ENCODE peak calls at places on chromosome 4, in five cellular contexts. One of them, this sample, is unnamed.

GRCh38 chr4:113607147-113607720 is 154.3 kb downstream of the CAMK2D start:
- DNase-seq in trophoblast cell: no peak
- DNase-seq in H9: no peak
- DNase-seq in mesenchymal stem cell: no peak
- DNase-seq in H1: no peak
- DNase-seq in this sample: no peak

GRCh38 chr4:74623041-74623440 is 171.3 kb downstream of the BTC start:
- DNase-seq in trophoblast cell: peak; percentile 73
- DNase-seq in H9: no peak
- DNase-seq in mesenchymal stem cell: peak; percentile 70
- DNase-seq in H1: no peak
- DNase-seq in this sample: peak; percentile 8

GRCh38 chr4:120066182-120066524 is 495 bp downstream of the MAD2L1 start:
- DNase-seq in trophoblast cell: no peak
- DNase-seq in H9: no peak
- DNase-seq in mesenchymal stem cell: no peak
- DNase-seq in H1: no peak
- DNase-seq in this sample: no peak

GRCh38 chr4:80112236-80112635 is 39.2 kb upstream of the ANTXR2 start:
- DNase-seq in trophoblast cell: peak; percentile 39
- DNase-seq in H9: no peak
- DNase-seq in mesenchymal stem cell: no peak
- DNase-seq in H1: no peak
- DNase-seq in this sample: no peak

GRCh38 chr4:93407493-93408275 is 420.9 kb upstream of the ATOH1 start:
- DNase-seq in trophoblast cell: no peak
- DNase-seq in H9: no peak
- DNase-seq in mesenchymal stem cell: no peak
- DNase-seq in H1: no peak
- DNase-seq in this sample: no peak

GRCh38 chr4:14650127-14650526 is 352.2 kb upstream of the CPEB2 start:
- DNase-seq in trophoblast cell: no peak
- DNase-seq in H9: no peak
- DNase-seq in mesenchymal stem cell: peak; percentile 1
- DNase-seq in H1: no peak
- DNase-seq in this sample: no peak

GRCh38 chr4:7984286-7984925 is 44.7 kb upstream of the AFAP1 start:
- DNase-seq in trophoblast cell: no peak
- DNase-seq in H9: no peak
- DNase-seq in mesenchymal stem cell: no peak
- DNase-seq in H1: no peak
- DNase-seq in this sample: no peak

GRCh38 chr4:183008492-183008891 is 90.6 kb upstream of the WWC2 start:
- DNase-seq in trophoblast cell: no peak
- DNase-seq in H9: peak; percentile 46
- DNase-seq in mesenchymal stem cell: no peak
- DNase-seq in H1: peak; percentile 45
- DNase-seq in this sample: no peak

GRCh38 chr4:127055349-127055748 is 577.4 kb upstream of the INTU start:
- DNase-seq in trophoblast cell: no peak
- DNase-seq in H9: no peak
- DNase-seq in mesenchymal stem cell: no peak
- DNase-seq in H1: no peak
- DNase-seq in this sample: no peak

GRCh38 chr4:127618427-127618826 is 14.3 kb upstream of the INTU start:
- DNase-seq in trophoblast cell: no peak
- DNase-seq in H9: no peak
- DNase-seq in mesenchymal stem cell: no peak
- DNase-seq in H1: no peak
- DNase-seq in this sample: no peak

GRCh38 chr4:30837131-30837539 is 117.0 kb downstream of the PCDH7 start:
- DNase-seq in trophoblast cell: peak; percentile 46
- DNase-seq in H9: no peak
- DNase-seq in mesenchymal stem cell: peak; percentile 52
- DNase-seq in H1: no peak
- DNase-seq in this sample: peak; percentile 35

GRCh38 chr4:105990933-105991332 is 95.7 kb downstream of the NPNT start:
- DNase-seq in trophoblast cell: peak; percentile 59
- DNase-seq in H9: no peak
- DNase-seq in mesenchymal stem cell: peak; percentile 79
- DNase-seq in H1: no peak
- DNase-seq in this sample: no peak

GRCh38 chr4:112196446-112196845 is 35.1 kb upstream of the AP1AR start:
- DNase-seq in trophoblast cell: no peak
- DNase-seq in H9: no peak
- DNase-seq in mesenchymal stem cell: no peak
- DNase-seq in H1: no peak
- DNase-seq in this sample: no peak

GRCh38 chr4:158129649-158130048 is 43.2 kb downstream of the GASK1B start:
- DNase-seq in trophoblast cell: no peak
- DNase-seq in H9: no peak
- DNase-seq in mesenchymal stem cell: no peak
- DNase-seq in H1: no peak
- DNase-seq in this sample: no peak

GRCh38 chr4:1061747-1062146 is 50.3 kb downstream of the FGFRL1 start:
- DNase-seq in trophoblast cell: no peak
- DNase-seq in H9: no peak
- DNase-seq in mesenchymal stem cell: no peak
- DNase-seq in H1: no peak
- DNase-seq in this sample: no peak

GRCh38 chr4:103032575-103032974 is 13.1 kb upstream of the SLC9B1 start:
- DNase-seq in trophoblast cell: peak; percentile 55
- DNase-seq in H9: peak; percentile 77
- DNase-seq in mesenchymal stem cell: peak; percentile 42
- DNase-seq in H1: no peak
- DNase-seq in this sample: peak; percentile 9

GRCh38 chr4:170398228-170398627 is 308.5 kb upstream of the AADAT start:
- DNase-seq in trophoblast cell: no peak
- DNase-seq in H9: no peak
- DNase-seq in mesenchymal stem cell: no peak
- DNase-seq in H1: no peak
- DNase-seq in this sample: no peak

GRCh38 chr4:170025523-170026252 is 507 bp downstream of the MFAP3L start:
- DNase-seq in trophoblast cell: peak; percentile 71
- DNase-seq in H9: no peak
- DNase-seq in mesenchymal stem cell: no peak
- DNase-seq in H1: peak; percentile 65
- DNase-seq in this sample: peak; percentile 15

GRCh38 chr4:21948347-21949072 is at the start of gene KCNIP4:
- DNase-seq in trophoblast cell: no peak
- DNase-seq in H9: peak; percentile 64
- DNase-seq in mesenchymal stem cell: peak; percentile 12
- DNase-seq in H1: peak; percentile 77
- DNase-seq in this sample: peak; percentile 63

GRCh38 chr4:89657931-89658700 is 178.8 kb downstream of the SNCA start:
- DNase-seq in trophoblast cell: peak; percentile 45
- DNase-seq in H9: no peak
- DNase-seq in mesenchymal stem cell: peak; percentile 54
- DNase-seq in H1: no peak
- DNase-seq in this sample: no peak

GRCh38 chr4:89658701-89659024 is 178.3 kb downstream of the SNCA start:
- DNase-seq in trophoblast cell: no peak
- DNase-seq in H9: no peak
- DNase-seq in mesenchymal stem cell: no peak
- DNase-seq in H1: no peak
- DNase-seq in this sample: no peak

DNA sequence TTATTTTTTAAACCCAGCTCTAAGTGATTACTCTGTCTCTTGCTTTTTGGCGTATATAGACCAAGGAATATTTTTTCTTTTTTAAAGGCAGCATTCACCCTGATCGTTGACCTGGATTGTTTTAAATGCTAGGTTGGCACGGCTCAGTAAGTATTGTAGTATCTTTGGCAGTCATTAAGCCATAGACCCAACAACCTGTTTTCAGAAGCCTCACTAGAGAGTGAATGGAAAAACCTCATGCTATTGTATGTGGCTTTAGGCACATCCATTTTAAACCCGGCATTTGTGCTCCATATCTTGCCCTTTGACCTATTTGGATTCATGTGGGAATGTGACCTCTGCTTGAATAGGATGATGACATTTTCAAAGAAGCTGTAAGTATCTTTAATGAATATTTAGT is 183.9 kb downstream of the SNCA start:
- DNase-seq in trophoblast cell: no peak
- DNase-seq in H9: no peak
- DNase-seq in mesenchymal stem cell: no peak
- DNase-seq in H1: no peak
- DNase-seq in this sample: peak; percentile 47
- H2BK12ac ChIP-seq in trophoblast cell: no peak overlapping the region
- H2BK12ac ChIP-seq in H9: no peak overlapping the region
- H2BK12ac ChIP-seq in mesenchymal stem cell: no peak overlapping the region
- H2BK12ac ChIP-seq in H1: no peak overlapping the region
- H2BK12ac ChIP-seq in this sample: no peak overlapping the region

DNA sequence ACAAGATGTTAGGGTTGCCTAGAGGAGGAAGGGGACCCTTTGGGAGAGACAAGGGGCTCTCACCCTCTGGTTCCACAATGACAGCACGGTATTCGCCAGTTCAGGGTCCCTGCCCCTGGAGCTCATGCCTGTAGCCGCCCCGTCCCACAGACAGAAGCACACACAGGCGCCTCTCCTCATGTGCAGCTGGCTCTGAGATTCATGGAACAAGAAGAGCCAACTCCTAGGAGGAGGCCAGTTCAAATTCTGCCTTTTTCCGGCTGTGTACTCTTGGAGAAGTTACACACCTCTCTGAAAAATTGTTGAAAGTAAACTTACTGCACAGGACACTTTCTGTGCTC is 15.3 kb downstream of the BLOC1S4 start:
- DNase-seq in trophoblast cell: no peak
- DNase-seq in H9: no peak
- DNase-seq in mesenchymal stem cell: no peak
- DNase-seq in H1: no peak
- DNase-seq in this sample: no peak
- H2AK5ac ChIP-seq in trophoblast cell: no peak overlapping the region
- H2AK5ac ChIP-seq in H9: no peak overlapping the region
- H2AK5ac ChIP-seq in mesenchymal stem cell: peak overlapping the region; percentile 88
- H2AK5ac ChIP-seq in H1: no peak overlapping the region
- H2AK5ac ChIP-seq in this sample: peak overlapping the region; percentile 74

DNA sequence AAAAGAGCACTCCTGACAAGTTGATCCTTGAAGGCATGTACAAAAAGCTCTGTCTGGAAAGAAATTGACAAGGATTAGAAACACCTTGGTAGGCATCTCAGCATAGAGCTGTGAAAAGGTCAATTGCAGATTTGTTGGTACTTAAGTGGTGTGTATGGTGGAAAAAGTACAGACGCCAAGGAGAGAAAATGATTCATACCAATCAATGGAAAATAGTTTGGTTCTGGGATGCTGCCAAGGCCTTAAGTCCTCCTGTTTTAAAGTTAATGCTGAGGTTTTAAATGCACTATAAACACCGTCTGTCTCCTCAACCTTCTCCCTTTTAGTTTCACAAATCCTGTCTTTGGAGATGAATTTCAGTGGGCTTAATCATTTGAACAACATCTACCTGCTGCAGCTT is 524.1 kb downstream of the IL15 start:
- DNase-seq in trophoblast cell: no peak
- DNase-seq in H9: no peak
- DNase-seq in mesenchymal stem cell: peak; percentile 6
- DNase-seq in H1: no peak
- DNase-seq in this sample: no peak
- H2BK12ac ChIP-seq in trophoblast cell: no peak overlapping the region
- H2BK12ac ChIP-seq in H9: no peak overlapping the region
- H2BK12ac ChIP-seq in mesenchymal stem cell: no peak overlapping the region
- H2BK12ac ChIP-seq in H1: no peak overlapping the region
- H2BK12ac ChIP-seq in this sample: no peak overlapping the region

GRCh38 chr4:121714548-121714947 is 17.8 kb upstream of the ANXA5 start:
- DNase-seq in trophoblast cell: no peak
- DNase-seq in H9: no peak
- DNase-seq in mesenchymal stem cell: no peak
- DNase-seq in H1: no peak
- DNase-seq in this sample: no peak
- H2AK5ac ChIP-seq in trophoblast cell: no peak overlapping the region
- H2AK5ac ChIP-seq in H9: no peak overlapping the region
- H2AK5ac ChIP-seq in mesenchymal stem cell: no peak overlapping the region
- H2AK5ac ChIP-seq in H1: no peak overlapping the region
- H2AK5ac ChIP-seq in this sample: no peak overlapping the region

GRCh38 chr4:123350191-123350544 is 46.4 kb upstream of the SPRY1 start:
- DNase-seq in trophoblast cell: peak; percentile 16
- DNase-seq in H9: peak; percentile 78
- DNase-seq in mesenchymal stem cell: no peak
- DNase-seq in H1: no peak
- DNase-seq in this sample: no peak
- H2BK12ac ChIP-seq in trophoblast cell: no peak overlapping the region
- H2BK12ac ChIP-seq in H9: no peak overlapping the region
- H2BK12ac ChIP-seq in mesenchymal stem cell: peak overlapping the region; percentile 47
- H2BK12ac ChIP-seq in H1: no peak overlapping the region
- H2BK12ac ChIP-seq in this sample: no peak overlapping the region

GRCh38 chr4:147586637-147587036 is 30.6 kb upstream of the TMEM184C start:
- DNase-seq in trophoblast cell: no peak
- DNase-seq in H9: no peak
- DNase-seq in mesenchymal stem cell: no peak
- DNase-seq in H1: no peak
- DNase-seq in this sample: no peak

GRCh38 chr4:147582386-147583077 is 34.7 kb upstream of the TMEM184C start:
- DNase-seq in trophoblast cell: no peak
- DNase-seq in H9: no peak
- DNase-seq in mesenchymal stem cell: no peak
- DNase-seq in H1: no peak
- DNase-seq in this sample: no peak

GRCh38 chr4:147583876-147584275 is 33.3 kb upstream of the TMEM184C start:
- DNase-seq in trophoblast cell: peak; percentile 18
- DNase-seq in H9: no peak
- DNase-seq in mesenchymal stem cell: no peak
- DNase-seq in H1: peak; percentile 1
- DNase-seq in this sample: no peak

GRCh38 chr4:147587061-147587460 is 30.1 kb upstream of the TMEM184C start:
- DNase-seq in trophoblast cell: no peak
- DNase-seq in H9: no peak
- DNase-seq in mesenchymal stem cell: no peak
- DNase-seq in H1: no peak
- DNase-seq in this sample: no peak

GRCh38 chr4:147586032-147586431 is 31.2 kb upstream of the TMEM184C start:
- DNase-seq in trophoblast cell: no peak
- DNase-seq in H9: no peak
- DNase-seq in mesenchymal stem cell: no peak
- DNase-seq in H1: no peak
- DNase-seq in this sample: no peak
- H2AK5ac ChIP-seq in trophoblast cell: no peak overlapping the region
- H2AK5ac ChIP-seq in H9: no peak overlapping the region
- H2AK5ac ChIP-seq in mesenchymal stem cell: no peak overlapping the region
- H2AK5ac ChIP-seq in H1: no peak overlapping the region
- H2AK5ac ChIP-seq in this sample: no peak overlapping the region

DNA sequence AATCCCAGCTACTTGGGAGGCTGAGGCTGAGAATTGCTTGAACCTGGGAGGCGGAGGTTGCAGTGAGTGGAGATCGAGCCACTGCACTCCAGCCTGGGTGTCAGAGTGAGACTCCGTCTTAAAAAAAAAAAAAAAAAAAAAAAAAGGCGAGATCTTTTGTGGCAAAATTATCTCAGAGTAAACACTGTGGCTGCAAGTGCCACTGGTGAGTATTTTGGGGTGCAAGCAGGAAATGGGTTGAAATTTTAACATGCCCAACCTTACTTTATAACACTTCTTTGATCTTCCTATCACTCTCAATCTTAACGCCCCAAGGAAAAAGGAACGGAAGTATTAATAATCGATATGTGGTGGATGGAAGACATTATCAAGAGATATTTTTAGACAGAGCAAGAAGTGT is 32.1 kb downstream of the SLC34A2 start:
- DNase-seq in trophoblast cell: no peak
- DNase-seq in H9: no peak
- DNase-seq in mesenchymal stem cell: no peak
- DNase-seq in H1: no peak
- DNase-seq in this sample: no peak
- H2BK12ac ChIP-seq in trophoblast cell: no peak overlapping the region
- H2BK12ac ChIP-seq in H9: no peak overlapping the region
- H2BK12ac ChIP-seq in mesenchymal stem cell: no peak overlapping the region
- H2BK12ac ChIP-seq in H1: no peak overlapping the region
- H2BK12ac ChIP-seq in this sample: no peak overlapping the region